ENCODE peak calls at places on chromosomes 2 and 18, in seven cellular contexts. One of them, this sample, is unnamed.

GRCh38 chr2:10620481-10620880 is 69.3 kb downstream of the NOL10 start:
- DNase-seq in body of pancreas: no peak
- DNase-seq in mesenchymal stem cell: peak; percentile 92
- DNase-seq in cardiac muscle cell: no peak
- DNase-seq in Peyer's patch: no peak
- DNase-seq in gastrocnemius medialis: no peak
- DNase-seq in brain microvascular endothelial cell: peak; percentile 50
- DNase-seq in this sample: no peak

GRCh38 chr2:209321076-209321475 is 102.8 kb upstream of the MAP2 start:
- DNase-seq in mesenchymal stem cell: no peak
- DNase-seq in brain microvascular endothelial cell: peak; percentile 43
- DNase-seq in Peyer's patch: no peak
- DNase-seq in body of pancreas: no peak
- DNase-seq in gastrocnemius medialis: no peak
- DNase-seq in cardiac muscle cell: no peak
- DNase-seq in this sample: no peak

GRCh38 chr18:6747646-6748045 is 18.1 kb downstream of the ARHGAP28 start:
- DNase-seq in gastrocnemius medialis: peak; percentile 54
- DNase-seq in brain microvascular endothelial cell: peak; percentile 97
- DNase-seq in Peyer's patch: no peak
- DNase-seq in mesenchymal stem cell: peak; percentile 90
- DNase-seq in cardiac muscle cell: no peak
- DNase-seq in body of pancreas: no peak
- DNase-seq in this sample: no peak

GRCh38 chr2:196066794-196067382 is 1.7 kb downstream of the DNAH7 start:
- DNase-seq in gastrocnemius medialis: no peak
- DNase-seq in body of pancreas: no peak
- DNase-seq in cardiac muscle cell: peak; percentile 40
- DNase-seq in Peyer's patch: no peak
- DNase-seq in brain microvascular endothelial cell: no peak
- DNase-seq in mesenchymal stem cell: peak; percentile 57
- DNase-seq in this sample: no peak

GRCh38 chr2:30888841-30889407 is 81.7 kb upstream of the CAPN13 start:
- DNase-seq in cardiac muscle cell: no peak
- DNase-seq in Peyer's patch: no peak
- DNase-seq in gastrocnemius medialis: no peak
- DNase-seq in body of pancreas: no peak
- DNase-seq in mesenchymal stem cell: no peak
- DNase-seq in brain microvascular endothelial cell: no peak
- DNase-seq in this sample: no peak

GRCh38 chr2:4219571-4219970 is 516.2 kb downstream of the DCDC2C start:
- DNase-seq in mesenchymal stem cell: no peak
- DNase-seq in brain microvascular endothelial cell: no peak
- DNase-seq in body of pancreas: no peak
- DNase-seq in Peyer's patch: no peak
- DNase-seq in cardiac muscle cell: peak; percentile 3
- DNase-seq in gastrocnemius medialis: no peak
- DNase-seq in this sample: no peak

GRCh38 chr2:100412866-100413265 is 4.6 kb downstream of the CHST10 start:
- DNase-seq in cardiac muscle cell: no peak
- DNase-seq in mesenchymal stem cell: no peak
- DNase-seq in brain microvascular endothelial cell: no peak
- DNase-seq in gastrocnemius medialis: no peak
- DNase-seq in Peyer's patch: no peak
- DNase-seq in body of pancreas: no peak
- DNase-seq in this sample: no peak

GRCh38 chr2:10139536-10139935 is 17.0 kb downstream of the RRM2 start:
- DNase-seq in body of pancreas: no peak
- DNase-seq in gastrocnemius medialis: no peak
- DNase-seq in cardiac muscle cell: no peak
- DNase-seq in brain microvascular endothelial cell: no peak
- DNase-seq in Peyer's patch: no peak
- DNase-seq in mesenchymal stem cell: no peak
- DNase-seq in this sample: no peak

GRCh38 chr2:226835420-226835795 is 446 bp upstream of the RHBDD1 start:
- DNase-seq in mesenchymal stem cell: no peak
- DNase-seq in Peyer's patch: no peak
- DNase-seq in cardiac muscle cell: no peak
- DNase-seq in body of pancreas: no peak
- DNase-seq in gastrocnemius medialis: peak; percentile 5
- DNase-seq in brain microvascular endothelial cell: no peak
- DNase-seq in this sample: no peak

GRCh38 chr2:43131890-43132522 is 94.4 kb downstream of the ZFP36L2 start:
- DNase-seq in brain microvascular endothelial cell: no peak
- DNase-seq in cardiac muscle cell: no peak
- DNase-seq in Peyer's patch: no peak
- DNase-seq in body of pancreas: no peak
- DNase-seq in gastrocnemius medialis: no peak
- DNase-seq in mesenchymal stem cell: no peak
- DNase-seq in this sample: no peak

GRCh38 chr18:80200171-80200931 is 47.0 kb downstream of the PARD6G start:
- DNase-seq in brain microvascular endothelial cell: no peak
- DNase-seq in gastrocnemius medialis: no peak
- DNase-seq in cardiac muscle cell: no peak
- DNase-seq in mesenchymal stem cell: peak; percentile 46
- DNase-seq in Peyer's patch: no peak
- DNase-seq in body of pancreas: no peak
- DNase-seq in this sample: no peak

GRCh38 chr2:233418052-233418760 is 63.9 kb downstream of the DGKD start:
- DNase-seq in Peyer's patch: no peak
- DNase-seq in gastrocnemius medialis: no peak
- DNase-seq in mesenchymal stem cell: peak; percentile 50
- DNase-seq in cardiac muscle cell: no peak
- DNase-seq in brain microvascular endothelial cell: no peak
- DNase-seq in body of pancreas: no peak
- DNase-seq in this sample: no peak

GRCh38 chr2:83368916-83369315 is 1090.2 kb downstream of the SUCLG1 start:
- DNase-seq in body of pancreas: no peak
- DNase-seq in cardiac muscle cell: no peak
- DNase-seq in gastrocnemius medialis: no peak
- DNase-seq in Peyer's patch: no peak
- DNase-seq in mesenchymal stem cell: no peak
- DNase-seq in brain microvascular endothelial cell: peak; percentile 1
- DNase-seq in this sample: no peak

GRCh38 chr2:68438455-68439303 is 28.4 kb downstream of the FBXO48 start:
- DNase-seq in mesenchymal stem cell: no peak
- DNase-seq in Peyer's patch: no peak
- DNase-seq in gastrocnemius medialis: no peak
- DNase-seq in cardiac muscle cell: no peak
- DNase-seq in body of pancreas: no peak
- DNase-seq in brain microvascular endothelial cell: peak; percentile 17
- DNase-seq in this sample: no peak

GRCh38 chr2:189128961-189129360 is 50.6 kb downstream of the COL5A2 start:
- DNase-seq in gastrocnemius medialis: no peak
- DNase-seq in mesenchymal stem cell: no peak
- DNase-seq in cardiac muscle cell: no peak
- DNase-seq in Peyer's patch: no peak
- DNase-seq in body of pancreas: no peak
- DNase-seq in brain microvascular endothelial cell: no peak
- DNase-seq in this sample: no peak

DNA sequence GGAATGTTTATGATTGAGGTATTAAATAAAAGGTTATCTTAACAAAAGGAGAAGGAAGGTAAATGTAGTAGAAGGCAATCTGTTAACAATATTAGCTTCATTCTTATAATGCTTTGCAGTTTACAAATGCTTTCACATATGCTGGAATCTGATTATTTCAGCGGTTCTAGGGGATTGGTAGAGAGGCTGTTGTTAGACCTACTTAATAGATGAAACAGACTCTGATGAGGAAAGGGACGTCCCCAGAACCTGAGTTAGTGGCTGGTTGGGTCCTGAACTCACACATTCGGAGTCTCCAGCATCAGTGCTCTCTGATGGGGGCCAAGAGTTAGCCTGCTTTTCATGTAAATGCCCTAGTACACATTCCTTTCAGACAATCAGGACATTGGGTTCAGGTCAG is 102.9 kb downstream of the GPD2 start:
- DNase-seq in brain microvascular endothelial cell: no peak
- DNase-seq in gastrocnemius medialis: no peak
- DNase-seq in body of pancreas: no peak
- DNase-seq in mesenchymal stem cell: no peak
- DNase-seq in Peyer's patch: no peak
- DNase-seq in cardiac muscle cell: no peak
- DNase-seq in this sample: no peak
- H3K27ac ChIP-seq in brain microvascular endothelial cell: no peak overlapping the region
- H3K27ac ChIP-seq in gastrocnemius medialis: no peak overlapping the region
- H3K27ac ChIP-seq in body of pancreas: no peak overlapping the region
- H3K27ac ChIP-seq in mesenchymal stem cell: no peak overlapping the region
- H3K27ac ChIP-seq in Peyer's patch: no peak overlapping the region
- H3K27ac ChIP-seq in cardiac muscle cell: no peak overlapping the region
- H3K27ac ChIP-seq in this sample: no peak overlapping the region

GRCh38 chr2:37776487-37776886 is 105.0 kb upstream of the CDC42EP3 start:
- DNase-seq in gastrocnemius medialis: no peak
- DNase-seq in body of pancreas: no peak
- DNase-seq in mesenchymal stem cell: peak; percentile 94
- DNase-seq in cardiac muscle cell: no peak
- DNase-seq in brain microvascular endothelial cell: peak; percentile 79
- DNase-seq in Peyer's patch: no peak
- DNase-seq in this sample: peak; percentile 17
- H3K27ac ChIP-seq in gastrocnemius medialis: no peak overlapping the region
- H3K27ac ChIP-seq in body of pancreas: no peak overlapping the region
- H3K27ac ChIP-seq in mesenchymal stem cell: peak overlapping the region; percentile 77
- H3K27ac ChIP-seq in cardiac muscle cell: no peak overlapping the region
- H3K27ac ChIP-seq in brain microvascular endothelial cell: peak overlapping the region; percentile 36
- H3K27ac ChIP-seq in Peyer's patch: no peak overlapping the region
- H3K27ac ChIP-seq in this sample: peak overlapping the region; percentile 78

DNA sequence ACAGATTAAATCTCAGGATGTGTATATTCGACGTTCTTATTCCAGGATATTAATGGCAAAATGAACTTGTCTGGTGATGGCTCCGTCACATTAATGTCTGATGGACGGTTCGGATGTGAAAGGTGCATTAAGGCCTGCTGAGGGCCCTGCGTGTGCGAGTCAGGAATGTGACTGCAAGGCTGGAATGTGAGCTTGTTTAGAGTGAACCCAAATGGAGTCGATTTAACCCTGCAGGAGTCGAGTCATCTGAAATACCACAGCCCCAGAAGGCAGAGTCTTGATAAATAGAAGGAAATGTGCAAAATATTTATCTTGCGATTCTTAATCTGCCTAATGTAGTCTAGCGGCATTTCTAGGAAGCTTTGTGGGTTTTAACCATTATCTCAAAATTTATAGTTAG is 44.3 kb downstream of the RDH14 start:
- DNase-seq in body of pancreas: no peak
- DNase-seq in cardiac muscle cell: peak; percentile 39
- DNase-seq in gastrocnemius medialis: no peak
- DNase-seq in mesenchymal stem cell: peak; percentile 76
- DNase-seq in brain microvascular endothelial cell: peak; percentile 80
- DNase-seq in Peyer's patch: no peak
- DNase-seq in this sample: no peak
- H3K27ac ChIP-seq in body of pancreas: no peak overlapping the region
- H3K27ac ChIP-seq in cardiac muscle cell: no peak overlapping the region
- H3K27ac ChIP-seq in gastrocnemius medialis: no peak overlapping the region
- H3K27ac ChIP-seq in mesenchymal stem cell: peak overlapping the region; percentile 31
- H3K27ac ChIP-seq in brain microvascular endothelial cell: peak overlapping the region; percentile 80
- H3K27ac ChIP-seq in Peyer's patch: no peak overlapping the region
- H3K27ac ChIP-seq in this sample: peak overlapping the region; percentile 61

DNA sequence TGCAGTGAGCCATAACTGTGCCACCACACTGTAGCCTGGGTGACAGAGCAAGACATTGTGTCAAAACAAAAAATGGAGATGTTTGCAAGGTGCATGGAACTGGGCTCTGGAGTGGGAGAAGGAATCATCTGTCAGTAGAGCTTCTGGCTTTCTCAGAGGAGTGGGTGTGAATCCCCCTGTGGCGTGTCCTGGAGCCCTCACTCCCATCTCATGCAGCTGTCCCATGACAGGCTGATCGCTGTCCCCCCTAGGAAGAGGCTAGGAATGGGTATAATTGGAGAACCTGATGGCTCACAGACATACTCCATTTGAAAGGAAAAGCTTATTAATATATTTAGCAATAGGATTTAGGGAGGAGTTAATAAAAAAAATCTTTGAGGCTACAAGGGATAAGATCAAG is 125.8 kb upstream of the EPB41L3 start:
- DNase-seq in mesenchymal stem cell: no peak
- DNase-seq in cardiac muscle cell: no peak
- DNase-seq in brain microvascular endothelial cell: no peak
- DNase-seq in gastrocnemius medialis: no peak
- DNase-seq in Peyer's patch: no peak
- DNase-seq in body of pancreas: no peak
- DNase-seq in this sample: no peak
- H3K27ac ChIP-seq in mesenchymal stem cell: no peak overlapping the region
- H3K27ac ChIP-seq in cardiac muscle cell: no peak overlapping the region
- H3K27ac ChIP-seq in brain microvascular endothelial cell: no peak overlapping the region
- H3K27ac ChIP-seq in gastrocnemius medialis: no peak overlapping the region
- H3K27ac ChIP-seq in Peyer's patch: no peak overlapping the region
- H3K27ac ChIP-seq in body of pancreas: no peak overlapping the region
- H3K27ac ChIP-seq in this sample: no peak overlapping the region

GRCh38 chr2:127048969-127049897 is 57.7 kb downstream of the BIN1 start:
- DNase-seq in body of pancreas: peak; percentile 11
- DNase-seq in cardiac muscle cell: no peak
- DNase-seq in Peyer's patch: no peak
- DNase-seq in mesenchymal stem cell: no peak
- DNase-seq in brain microvascular endothelial cell: no peak
- DNase-seq in gastrocnemius medialis: no peak
- DNase-seq in this sample: no peak
- H3K27ac ChIP-seq in body of pancreas: no peak overlapping the region
- H3K27ac ChIP-seq in cardiac muscle cell: no peak overlapping the region
- H3K27ac ChIP-seq in Peyer's patch: no peak overlapping the region
- H3K27ac ChIP-seq in mesenchymal stem cell: no peak overlapping the region
- H3K27ac ChIP-seq in brain microvascular endothelial cell: no peak overlapping the region
- H3K27ac ChIP-seq in gastrocnemius medialis: peak overlapping the region; percentile 100
- H3K27ac ChIP-seq in this sample: no peak overlapping the region